ENCODE peak calls at places on chromosome 19, in five cellular contexts. H is pancreas, W is GM12878, F is cardiac muscle cell, Z is right atrium auricular region. J is an unnamed sample.

GRCh38 chr19:14265285-14266036 is 59.5 kb upstream of the ADGRL1 start:
- DNase-seq in H (no peak), W (no peak), F (peak; percentile 21), Z (no peak), J (no peak)

GRCh38 chr19:30848626-30849322 is 476.6 kb downstream of the ZNF536 start:
- DNase-seq in H (no peak), W (no peak), F (no peak), Z (peak; percentile 23), J (no peak)

GRCh38 chr19:5547881-5548280 is 19.9 kb downstream of the TINCR start:
- DNase-seq in H (no peak), W (no peak), F (peak; percentile 62), Z (no peak), J (no peak)

GRCh38 chr19:6014551-6015135 is 36.7 kb upstream of the RANBP3 start:
- DNase-seq in H (no peak), W (no peak), F (no peak), Z (no peak), J (no peak)

GRCh38 chr19:17835182-17836006 is 12.4 kb downstream of the JAK3 start:
- DNase-seq in H (no peak), W (no peak), F (peak; percentile 42), Z (no peak), J (no peak)

GRCh38 chr19:5454743-5455142 is 474 bp upstream of the ZNRF4 start:
- DNase-seq in H (no peak), W (no peak), F (no peak), Z (no peak), J (no peak)

GRCh38 chr19:6006896-6007295 is 29.0 kb upstream of the RANBP3 start:
- DNase-seq in H (no peak), W (no peak), F (no peak), Z (no peak), J (no peak)

GRCh38 chr19:5006201-5006600 is 37.3 kb downstream of the KDM4B start:
- DNase-seq in H (no peak), W (no peak), F (peak; percentile 61), Z (no peak), J (peak; percentile 56)

GRCh38 chr19:41694831-41695635 is 7.0 kb upstream of the CEACAM7 start:
- DNase-seq in H (no peak), W (no peak), F (no peak), Z (no peak), J (peak; percentile 25)

GRCh38 chr19:17681505-17682125 is 6.5 kb downstream of the UNC13A start:
- DNase-seq in H (no peak), W (no peak), F (peak; percentile 58), Z (no peak), J (no peak)

GRCh38 chr19:46993622-46994021 is 26.0 kb upstream of the NPAS1 start:
- DNase-seq in H (no peak), W (no peak), F (no peak), Z (no peak), J (no peak)

GRCh38 chr19:42468273-42468796 is 25.6 kb upstream of the CXCL17 start:
- DNase-seq in H (no peak), W (no peak), F (peak; percentile 76), Z (no peak), J (no peak)

GRCh38 chr19:17292301-17293074 is 10.7 kb downstream of the ABHD8 start:
- DNase-seq in H (no peak), W (peak; percentile 46), F (peak; percentile 92), Z (peak; percentile 82), J (peak; percentile 64)

GRCh38 chr19:28823338-28823961 is 389.5 kb downstream of the UQCRFS1 start:
- DNase-seq in H (no peak), W (no peak), F (no peak), Z (no peak), J (no peak)

GRCh38 chr19:28409859-28410258 is 803.1 kb downstream of the UQCRFS1 start:
- DNase-seq in H (no peak), W (no peak), F (no peak), Z (no peak), J (no peak)

GRCh38 chr19:45715139-45715538 is 15.6 kb downstream of the FBXO46 start:
- DNase-seq in H (no peak), W (no peak), F (no peak), Z (no peak), J (no peak)

GRCh38 chr19:44611812-44612295 is 1.5 kb upstream of the IGSF23 start:
- DNase-seq in H (no peak), W (no peak), F (no peak), Z (no peak), J (no peak)

GRCh38 chr19:1108291-1109031 is 4.7 kb downstream of the GPX4 start:
- DNase-seq in H (no peak), W (no peak), F (no peak), Z (no peak), J (no peak)
- H3K36me3 ChIP-seq in H (no peaks in the 10 kb centered on the region), W (no peaks in the 10 kb centered on the region), F (peaks cover 10% of the 10 kb centered on the region), Z (peaks cover 56% of the 10 kb centered on the region), J (peaks cover 20% of the 10 kb centered on the region)

GRCh38 chr19:48508729-48509310 is 2.8 kb downstream of the LMTK3 start:
- DNase-seq in H (no peak), W (no peak), F (no peak), Z (no peak), J (no peak)

GRCh38 chr19:48509467-48510194 is 2.0 kb downstream of the LMTK3 start:
- DNase-seq in H (no peak), W (no peak), F (no peak), Z (no peak), J (no peak)

GRCh38 chr19:48507911-48508439 is 3.7 kb downstream of the LMTK3 start:
- DNase-seq in H (no peak), W (no peak), F (no peak), Z (no peak), J (no peak)

GRCh38 chr19:48502720-48503018 is 9.0 kb downstream of the LMTK3 start:
- DNase-seq in H (no peak), W (no peak), F (no peak), Z (no peak), J (no peak)

DNA sequence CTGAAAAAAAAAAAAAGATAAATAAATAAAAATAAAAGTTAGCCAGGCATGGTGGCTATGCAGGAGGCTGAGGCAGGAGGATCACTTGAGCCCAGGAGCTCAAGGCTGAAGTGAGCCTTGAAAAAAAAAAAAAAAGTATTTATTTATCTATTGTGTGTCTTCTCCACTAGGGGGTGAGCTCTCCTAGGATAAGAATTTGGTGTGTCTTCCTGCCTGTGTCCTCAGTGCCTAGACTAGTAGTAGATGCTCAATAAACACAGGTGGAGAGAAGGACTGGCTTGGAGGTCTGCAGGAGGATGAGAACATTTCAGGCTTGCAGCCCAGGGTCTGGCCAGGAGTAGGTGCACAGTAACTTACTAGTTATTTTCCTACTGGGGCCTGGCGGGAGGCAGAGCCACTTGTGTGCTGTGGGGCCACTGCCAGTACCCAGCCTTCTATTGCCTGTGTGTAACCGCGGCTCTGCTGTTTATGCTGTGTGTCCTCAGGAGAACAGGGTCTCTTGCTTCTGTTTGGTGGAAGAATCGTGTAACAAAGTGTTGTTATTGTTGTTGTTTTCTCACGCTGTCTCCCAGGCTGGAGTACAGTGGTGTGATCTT is 5.4 kb downstream of the LMTK3 start:
- DNase-seq in H (no peak), W (no peak), F (peak; percentile 68), Z (no peak), J (no peak)
- TF ChIP-seq CTCF in H (no peak), W (peak; percentile 54), F (peak; percentile 49), Z (peak; percentile 63), J (peak; percentile 27)

DNA sequence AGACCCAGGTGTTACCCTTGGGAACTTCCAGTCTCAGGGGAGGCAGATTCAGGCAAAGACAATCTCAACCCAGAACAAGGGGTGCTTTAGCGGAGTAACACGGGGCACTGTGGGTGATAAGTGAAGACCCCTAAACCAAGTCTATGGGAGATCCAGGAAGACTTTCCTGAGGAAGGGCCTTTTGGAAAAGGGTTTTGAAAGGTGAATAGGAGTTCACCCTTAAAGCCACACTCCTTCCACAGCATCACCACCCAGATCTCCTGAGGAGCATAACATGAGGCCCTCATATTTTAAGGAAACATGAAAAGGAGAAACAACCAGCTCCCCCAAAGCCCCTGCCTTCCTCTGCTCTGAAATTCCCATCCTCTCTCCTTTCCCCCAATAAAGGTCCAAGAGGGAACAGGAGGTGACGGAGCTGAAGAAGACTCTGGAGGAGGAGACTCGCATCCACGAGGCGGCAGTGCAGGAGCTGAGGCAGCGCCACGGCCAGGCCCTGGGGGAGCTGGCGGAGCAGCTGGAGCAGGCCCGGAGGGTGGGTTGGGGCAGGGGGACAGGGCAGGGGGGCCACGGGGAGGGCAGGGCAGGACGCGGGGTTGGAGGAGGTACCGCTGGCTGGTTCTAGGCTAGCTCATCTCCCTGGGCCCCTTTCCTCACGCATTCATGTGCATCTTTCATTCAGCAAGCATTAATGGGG is 52.7 kb downstream of the KCNC3 start:
- DNase-seq in H (no peak), W (no peak), F (no peak), Z (no peak), J (no peak)
- H3K27me3 ChIP-seq in H (no peaks in the 10 kb centered on the region), W (no peaks in the 10 kb centered on the region), F (no peaks in the 10 kb centered on the region), Z (no peaks in the 10 kb centered on the region), J (no peaks in the 10 kb centered on the region)

DNA sequence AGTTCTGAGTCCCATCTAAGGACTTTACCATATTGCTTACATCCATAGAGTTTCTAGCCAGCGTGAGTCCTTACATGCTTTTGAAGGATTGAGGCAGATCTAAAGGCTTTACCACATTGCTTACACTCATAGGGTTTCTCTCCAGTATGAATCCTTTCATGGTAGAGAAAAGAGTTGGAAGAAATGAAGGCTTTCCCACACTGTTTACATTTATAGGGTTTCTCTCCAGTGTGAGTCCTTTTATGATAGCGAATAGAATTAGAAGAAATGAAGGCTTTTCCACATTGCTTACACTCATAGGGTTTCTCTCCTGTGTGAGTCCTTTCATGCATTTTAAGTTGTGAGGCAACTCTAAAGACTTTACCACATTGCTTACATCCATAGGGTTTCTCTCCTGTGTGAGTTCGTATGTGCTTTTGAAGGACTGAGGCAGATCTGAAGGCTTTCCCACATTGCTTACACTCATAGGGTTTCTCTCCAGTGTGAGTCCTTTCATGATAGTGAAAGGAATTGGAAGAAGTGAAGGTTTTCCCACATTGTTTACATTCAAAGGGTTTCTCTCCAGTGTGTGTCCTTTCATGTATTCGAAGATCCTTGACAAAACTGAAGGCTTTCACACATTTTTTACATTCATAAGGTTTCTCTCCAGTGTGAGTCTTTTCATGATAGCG is 8.4 kb upstream of the ZNF433 start:
- DNase-seq in H (no peak), W (no peak), F (no peak), Z (no peak), J (no peak)
- H3K36me3 ChIP-seq in H (no peaks in the 10 kb centered on the region), W (peaks cover 3% of the 10 kb centered on the region), F (peaks cover 7% of the 10 kb centered on the region), Z (no peaks in the 10 kb centered on the region), J (peaks cover 2% of the 10 kb centered on the region)

GRCh38 chr19:38532939-38533338 is 84.8 kb downstream of the MAP4K1 start:
- DNase-seq in H (no peak), W (no peak), F (no peak), Z (no peak), J (no peak)
- TF ChIP-seq CTCF in H (no peak), W (no peak), F (no peak), Z (no peak), J (no peak)

DNA sequence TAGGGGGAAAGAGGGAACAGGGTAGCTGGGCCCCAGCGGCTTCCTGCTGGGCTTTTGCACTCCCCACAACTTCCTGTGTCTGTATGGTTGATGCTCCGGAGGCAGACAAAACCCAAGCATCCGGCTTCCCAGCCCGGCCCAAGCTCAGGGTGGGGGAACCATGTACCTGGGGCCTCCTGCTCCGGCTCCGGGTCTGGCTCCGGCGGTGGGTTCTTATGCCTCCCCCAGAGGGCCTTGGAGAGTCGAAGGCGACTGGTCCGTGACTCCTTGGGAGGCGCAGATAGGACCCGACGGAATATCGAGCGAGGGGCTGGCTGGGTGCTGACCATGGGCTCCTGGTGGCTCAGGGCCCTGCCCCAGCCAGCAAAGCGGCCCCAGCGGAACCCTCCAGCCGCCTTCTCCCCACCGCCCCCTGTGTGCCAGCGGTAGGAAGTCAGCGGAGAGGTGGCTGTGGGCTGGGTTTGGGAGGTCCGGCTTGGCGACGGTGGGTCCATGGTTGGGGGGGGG is 426 bp downstream of the RASAL3 start:
- DNase-seq in H (no peak), W (no peak), F (no peak), Z (no peak), J (peak; percentile 53)
- H3K27me3 ChIP-seq in H (no peaks in the 10 kb centered on the region), W (no peaks in the 10 kb centered on the region), F (peaks cover 43% of the 10 kb centered on the region), Z (no peaks in the 10 kb centered on the region), J (no peaks in the 10 kb centered on the region)

J was measured in right lobe of liver.